ENCODE peak calls at places on chromosome 3, in five cellular contexts. U is fibroblast of lung, Z is kidney epithelial cell, E is stomach, L is mesothelial cell of epicardium. I is an unnamed sample.
A peak's percentile ranks its signal among the peaks of the same experiment; 100 is the strongest.

GRCh38 chr3:30512596-30512995 is 93.8 kb upstream of the TGFBR2 start:
- DNase-seq in E (no peak), L (no peak), U (peak; percentile 68), Z (no peak), I (no peak)

GRCh38 chr3:52108302-52109232 is 45.7 kb downstream of the POC1A start:
- DNase-seq in Z (no peak), E (no peak), U (peak; percentile 28), L (no peak), I (no peak)

GRCh38 chr3:105119801-105120340 is 246.8 kb upstream of the ALCAM start:
- DNase-seq in Z (no peak), L (no peak), U (no peak), E (no peak), I (peak; percentile 55)

GRCh38 chr3:166582231-166582630 is 745.0 kb upstream of the BCHE start:
- DNase-seq in E (no peak), Z (no peak), L (no peak), U (no peak), I (peak; percentile 53)

GRCh38 chr3:61315874-61316273 is 64.6 kb upstream of the FHIT start:
- DNase-seq in E (no peak), L (peak; percentile 48), Z (no peak), U (no peak), I (peak; percentile 2)

GRCh38 chr3:141498592-141499223 is 11.9 kb downstream of the RASA2 start:
- DNase-seq in Z (no peak), E (peak; percentile 62), U (no peak), L (no peak), I (no peak)

GRCh38 chr3:24145981-24146822 is 201.1 kb downstream of the NR1D2 start:
- DNase-seq in U (peak; percentile 90), Z (no peak), E (no peak), L (no peak), I (peak; percentile 70)

GRCh38 chr3:82938821-82939328 is 1177.4 kb upstream of the GBE1 start:
- DNase-seq in U (no peak), Z (no peak), L (no peak), E (no peak), I (no peak)

GRCh38 chr3:32640939-32641725 is 43.9 kb upstream of the CNOT10 start:
- DNase-seq in U (peak; percentile 61), E (no peak), L (no peak), Z (no peak), I (no peak)

GRCh38 chr3:111069974-111070751 is 1.5 kb upstream of the NECTIN3 start:
- DNase-seq in L (no peak), E (no peak), U (peak; percentile 31), Z (no peak), I (peak; percentile 2)
- TF ChIP-seq CTCF in L (no peak), E (no peak), U (no peak), Z (no peak), I (no peak)

DNA sequence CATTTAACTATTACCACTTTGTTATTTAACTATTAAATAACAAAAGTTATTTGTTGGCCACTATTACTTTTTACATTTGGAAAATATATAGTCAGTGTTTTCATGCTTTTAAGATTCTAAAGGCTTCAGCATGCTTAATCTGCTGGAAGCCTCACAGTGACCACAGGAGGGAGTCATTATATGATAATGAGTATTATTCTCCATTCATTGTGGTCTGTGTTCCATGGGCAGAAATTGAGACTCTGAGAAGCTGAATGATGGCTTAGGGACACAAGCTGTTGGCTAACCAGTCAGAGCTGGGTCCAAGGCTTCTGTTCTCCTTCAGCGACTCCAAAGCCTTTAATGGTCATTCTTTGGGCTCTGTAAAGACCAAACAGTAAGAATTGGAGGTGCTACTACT is 64.7 kb downstream of the BFSP2 start:
- DNase-seq in L (no peak), U (peak; percentile 62), Z (no peak), E (no peak), I (no peak)
- TF ChIP-seq CTCF in L (no peak), U (peak; percentile 56), Z (peak; percentile 35), E (no peak), I (peak; percentile 56)

DNA sequence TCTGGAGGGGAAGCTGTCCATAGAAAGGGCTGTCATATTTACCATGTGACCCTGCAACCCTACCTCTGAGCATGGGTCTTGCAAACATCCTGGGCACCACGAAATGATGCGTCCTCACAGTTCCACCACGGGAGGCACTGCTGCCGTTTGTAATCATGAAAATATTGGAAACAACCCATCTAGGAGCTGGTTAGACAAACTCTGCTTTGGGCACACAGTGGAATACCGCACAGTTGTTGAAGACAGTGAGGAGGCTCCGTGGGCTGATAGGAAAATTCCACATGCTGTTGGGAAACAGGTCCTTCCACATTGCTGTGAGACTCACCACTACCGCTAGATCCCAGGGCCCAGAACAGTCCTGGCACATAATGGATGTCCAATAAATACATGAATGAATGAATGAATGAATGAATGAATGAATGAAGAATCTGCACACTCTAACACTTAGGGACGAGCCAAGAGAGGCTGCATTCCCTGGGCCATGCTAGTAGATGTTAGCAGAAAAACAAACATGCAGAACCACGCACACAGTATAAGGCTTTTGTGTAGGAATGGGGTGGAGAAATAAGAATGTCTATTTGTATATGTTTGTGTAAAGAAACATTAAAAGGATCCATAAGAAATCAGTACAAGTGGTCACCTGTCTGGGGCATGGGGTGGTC is 40.6 kb downstream of the TPRA1 start:
- DNase-seq in U (no peak), Z (no peak), E (no peak), L (no peak), I (no peak)
- TF ChIP-seq CTCF in U (no peak), Z (no peak), E (no peak), L (no peak), I (peak; percentile 26)

DNA sequence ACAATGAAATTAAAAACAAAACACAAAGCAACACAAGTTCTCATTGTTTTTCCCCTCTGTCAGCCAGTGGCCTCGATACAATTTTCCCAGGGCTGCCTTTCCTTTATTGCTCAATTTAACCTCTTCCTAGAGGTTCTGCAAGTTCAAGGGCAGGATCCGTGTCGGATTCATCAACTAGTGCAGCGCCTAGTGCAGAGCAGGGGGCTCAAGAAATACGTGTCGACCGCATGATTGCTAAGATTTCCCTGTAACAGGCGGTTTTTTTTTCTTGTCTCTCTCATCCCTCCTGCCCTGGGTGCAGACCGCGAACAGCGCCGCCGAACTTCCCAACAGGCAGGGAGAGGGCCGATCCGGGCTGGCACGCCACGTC is 1.4 kb upstream of the BHLHE40 start:
- DNase-seq in E (no peak), Z (no peak), L (no peak), U (no peak), I (peak; percentile 48)
- TF ChIP-seq CTCF in E (no peak), Z (no peak), L (no peak), U (no peak), I (peak; percentile 3)

GRCh38 chr3:65689436-65689835 is 349.3 kb downstream of the MAGI1 start:
- DNase-seq in L (no peak), U (no peak), E (no peak), Z (no peak), I (no peak)
- TF ChIP-seq CTCF in L (peak; percentile 13), U (no peak), E (no peak), Z (no peak), I (no peak)

I was measured in foreskin keratinocyte.